ENCODE peak calls at places on chromosomes 2 and 18, in seven cellular contexts. V, Z, S, R, W, N and T are unnamed samples.
A peak's percentile ranks its signal among the peaks of the same experiment; 100 is the strongest.

GRCh38 chr18:46155652-46156051 is 51.5 kb downstream of the HAUS1 start:
- DNase-seq in V (no peak), Z (no peak), S (no peak), R (no peak), W (no peak), N (no peak), T (peak; percentile 90)

GRCh38 chr2:240803191-240803590 is 16.8 kb downstream of the KIF1A start:
- DNase-seq in V (no peak), Z (no peak), S (no peak), R (no peak), W (no peak), N (no peak), T (no peak)

GRCh38 chr2:72104821-72105588 is 42.7 kb downstream of the CYP26B1 start:
- DNase-seq in V (no peak), Z (no peak), S (no peak), R (no peak), W (peak; percentile 15), N (no peak), T (no peak)

GRCh38 chr2:3311601-3312000 is 66.0 kb downstream of the EIPR1 start:
- DNase-seq in V (no peak), Z (no peak), S (no peak), R (no peak), W (no peak), N (no peak), T (no peak)

GRCh38 chr2:29269095-29270090 is 154.2 kb downstream of the CLIP4 start:
- DNase-seq in V (no peak), Z (no peak), S (no peak), R (no peak), W (no peak), N (no peak), T (no peak)

GRCh38 chr2:241659150-241659739 is 21.8 kb downstream of the ATG4B start:
- DNase-seq in V (peak; percentile 27), Z (peak; percentile 72), S (peak; percentile 61), R (no peak), W (peak; percentile 78), N (no peak), T (peak; percentile 73)

GRCh38 chr18:59697236-59697932 is at the start of gene CCBE1:
- DNase-seq in V (peak; percentile 42), Z (peak; percentile 70), S (peak; percentile 34), R (no peak), W (no peak), N (peak; percentile 49), T (peak; percentile 71)

GRCh38 chr2:43255249-43255960 is 29.0 kb upstream of the ZFP36L2 start:
- DNase-seq in V (no peak), Z (no peak), S (no peak), R (no peak), W (peak; percentile 59), N (no peak), T (no peak)

GRCh38 chr2:45330617-45331016 is 280.4 kb downstream of the SRBD1 start:
- DNase-seq in V (no peak), Z (no peak), S (no peak), R (no peak), W (peak; percentile 54), N (no peak), T (peak; percentile 37)

GRCh38 chr18:30440351-30440750 is 602.2 kb downstream of the DSC3 start:
- DNase-seq in V (no peak), Z (no peak), S (no peak), R (no peak), W (no peak), N (no peak), T (no peak)

GRCh38 chr2:172743143-172743542 is 7.5 kb downstream of the RAPGEF4 start:
- DNase-seq in V (no peak), Z (no peak), S (no peak), R (no peak), W (no peak), N (no peak), T (no peak)

GRCh38 chr2:120483355-120483754 is 137.4 kb downstream of the INHBB start:
- DNase-seq in V (no peak), Z (no peak), S (no peak), R (no peak), W (no peak), N (no peak), T (no peak)

GRCh38 chr2:237327191-237327590 is 86.8 kb downstream of the COL6A3 start:
- DNase-seq in V (no peak), Z (no peak), S (no peak), R (no peak), W (no peak), N (no peak), T (no peak)

GRCh38 chr2:238104521-238105311 is 4.6 kb downstream of the ESPNL start:
- DNase-seq in V (no peak), Z (peak; percentile 24), S (no peak), R (no peak), W (no peak), N (no peak), T (no peak)

GRCh38 chr18:34650121-34650545 is 60.0 kb upstream of the DTNA start:
- DNase-seq in V (no peak), Z (no peak), S (no peak), R (no peak), W (no peak), N (no peak), T (peak; percentile 88)

GRCh38 chr2:99425022-99425421 is 64.8 kb downstream of the REV1 start:
- DNase-seq in V (no peak), Z (no peak), S (no peak), R (no peak), W (no peak), N (no peak), T (peak; percentile 86)

GRCh38 chr18:4181882-4182568 is 273.1 kb downstream of the DLGAP1 start:
- DNase-seq in V (no peak), Z (no peak), S (no peak), R (no peak), W (peak; percentile 51), N (peak; percentile 33), T (no peak)

GRCh38 chr2:12675801-12676200 is 40.9 kb upstream of the TRIB2 start:
- DNase-seq in V (no peak), Z (no peak), S (no peak), R (no peak), W (no peak), N (no peak), T (peak; percentile 28)

GRCh38 chr2:127891806-127892205 is 6.0 kb upstream of the AMMECR1L start:
- DNase-seq in V (no peak), Z (no peak), S (no peak), R (no peak), W (no peak), N (no peak), T (no peak)

GRCh38 chr2:98732430-98733051 is 1.6 kb upstream of the MGAT4A start:
- DNase-seq in V (no peak), Z (no peak), S (no peak), R (no peak), W (no peak), N (no peak), T (no peak)

GRCh38 chr18:34709631-34710429 is at the start of gene DTNA:
- DNase-seq in V (no peak), Z (peak; percentile 18), S (no peak), R (no peak), W (no peak), N (no peak), T (peak; percentile 96)

GRCh38 chr18:60656563-60656962 is 284.0 kb upstream of the MC4R start:
- DNase-seq in V (no peak), Z (no peak), S (no peak), R (no peak), W (no peak), N (no peak), T (no peak)

GRCh38 chr2:100818606-100819364 is 1.2 kb upstream of the NPAS2 start:
- DNase-seq in V (peak; percentile 62), Z (peak; percentile 66), S (no peak), R (no peak), W (peak; percentile 78), N (no peak), T (peak; percentile 72)

GRCh38 chr2:98357856-98358255 is 11.6 kb downstream of the CNGA3 start:
- DNase-seq in V (no peak), Z (no peak), S (no peak), R (no peak), W (no peak), N (no peak), T (no peak)

GRCh38 chr2:144703852-144704324 is 184.0 kb upstream of the ZEB2 start:
- DNase-seq in V (peak; percentile 19), Z (no peak), S (peak; percentile 79), R (no peak), W (no peak), N (no peak), T (peak; percentile 61)

GRCh38 chr2:105487142-105488069 is 88.6 kb upstream of the FHL2 start:
- DNase-seq in V (no peak), Z (no peak), S (no peak), R (no peak), W (no peak), N (no peak), T (peak; percentile 92)

GRCh38 chr18:58298251-58299134 is 254.5 kb downstream of the NEDD4L start:
- DNase-seq in V (no peak), Z (no peak), S (no peak), R (no peak), W (no peak), N (no peak), T (peak; percentile 37)
- TF ChIP-seq USF2 in V (no peak), Z (no peak), S (no peak), R (no peak), W (no peak), N (no peak), T (no peak)

GRCh38 chr2:161102770-161103450 is 57.3 kb upstream of the TANK start:
- DNase-seq in V (no peak), Z (no peak), S (no peak), R (no peak), W (no peak), N (no peak), T (peak; percentile 11)
- H3K4me3 ChIP-seq in V (no peak overlapping the region), Z (no peak overlapping the region), S (no peak overlapping the region), R (no peak overlapping the region), W (no peak overlapping the region), N (no peak overlapping the region), T (no peak overlapping the region)

GRCh38 chr18:6781846-6782245 is 52.3 kb downstream of the ARHGAP28 start:
- DNase-seq in V (no peak), Z (peak; percentile 64), S (no peak), R (no peak), W (no peak), N (no peak), T (peak; percentile 65)
- TF ChIP-seq USF2 in V (no peak), Z (no peak), S (no peak), R (no peak), W (no peak), N (no peak), T (no peak)

GRCh38 chr2:211899871-211900482 is 638.6 kb downstream of the ERBB4 start:
- DNase-seq in V (no peak), Z (no peak), S (no peak), R (no peak), W (no peak), N (no peak), T (no peak)
- H3K4me3 ChIP-seq in V (no peak overlapping the region), Z (no peak overlapping the region), S (no peak overlapping the region), R (no peak overlapping the region), W (no peak overlapping the region), N (no peak overlapping the region), T (no peak overlapping the region)